ENCODE peak calls at places on chromosomes 13 and 19, in four cellular contexts. One of them, this sample, is unnamed.

GRCh38 chr13:100389617-100390016 is 199.0 kb downstream of the GGACT start:
- DNase-seq in adrenal gland: no peak
- DNase-seq in epithelial cell of esophagus: no peak
- DNase-seq in mammary epithelial cell: no peak
- DNase-seq in this sample: no peak

GRCh38 chr13:30806784-30807183 is 71.4 kb downstream of the ALOX5AP start:
- DNase-seq in adrenal gland: no peak
- DNase-seq in epithelial cell of esophagus: peak; percentile 78
- DNase-seq in mammary epithelial cell: peak; percentile 51
- DNase-seq in this sample: peak; percentile 76

GRCh38 chr19:5955638-5955935 is 22.4 kb downstream of the RANBP3 start:
- DNase-seq in adrenal gland: no peak
- DNase-seq in epithelial cell of esophagus: no peak
- DNase-seq in mammary epithelial cell: no peak
- DNase-seq in this sample: peak; percentile 63

GRCh38 chr13:42275506-42275905 is 3.6 kb downstream of the AKAP11 start:
- DNase-seq in adrenal gland: no peak
- DNase-seq in epithelial cell of esophagus: no peak
- DNase-seq in mammary epithelial cell: peak; percentile 19
- DNase-seq in this sample: no peak

GRCh38 chr13:24124789-24125476 is 35.6 kb upstream of the SPATA13 start:
- DNase-seq in adrenal gland: no peak
- DNase-seq in epithelial cell of esophagus: no peak
- DNase-seq in mammary epithelial cell: no peak
- DNase-seq in this sample: no peak

GRCh38 chr19:1266116-1266817 is 2.9 kb upstream of the CIRBP start:
- DNase-seq in adrenal gland: peak; percentile 85
- DNase-seq in epithelial cell of esophagus: peak; percentile 88
- DNase-seq in mammary epithelial cell: peak; percentile 87
- DNase-seq in this sample: peak; percentile 86

GRCh38 chr13:29753593-29754485 is 96.6 kb downstream of the UBL3 start:
- DNase-seq in adrenal gland: no peak
- DNase-seq in epithelial cell of esophagus: no peak
- DNase-seq in mammary epithelial cell: no peak
- DNase-seq in this sample: peak; percentile 19

GRCh38 chr13:29594310-29594709 is 1.2 kb downstream of the SLC7A1 start:
- DNase-seq in adrenal gland: peak; percentile 28
- DNase-seq in epithelial cell of esophagus: peak; percentile 93
- DNase-seq in mammary epithelial cell: peak; percentile 73
- DNase-seq in this sample: peak; percentile 86

GRCh38 chr13:101453784-101454201 is 1.3 kb downstream of the ITGBL1 start:
- DNase-seq in adrenal gland: no peak
- DNase-seq in epithelial cell of esophagus: peak; percentile 74
- DNase-seq in mammary epithelial cell: peak; percentile 87
- DNase-seq in this sample: no peak

GRCh38 chr13:42544246-42544915 is 29.6 kb upstream of the TNFSF11 start:
- DNase-seq in adrenal gland: no peak
- DNase-seq in epithelial cell of esophagus: peak; percentile 20
- DNase-seq in mammary epithelial cell: peak; percentile 59
- DNase-seq in this sample: peak; percentile 30

GRCh38 chr13:101325423-101325822 is 90.9 kb downstream of the NALCN start:
- DNase-seq in adrenal gland: no peak
- DNase-seq in epithelial cell of esophagus: no peak
- DNase-seq in mammary epithelial cell: no peak
- DNase-seq in this sample: no peak

GRCh38 chr19:18501832-18502231 is 20.0 kb downstream of the ELL start:
- DNase-seq in adrenal gland: no peak
- DNase-seq in epithelial cell of esophagus: no peak
- DNase-seq in mammary epithelial cell: no peak
- DNase-seq in this sample: no peak

GRCh38 chr19:7916137-7916907 is 1.7 kb downstream of the TGFBR3L start:
- DNase-seq in adrenal gland: no peak
- DNase-seq in epithelial cell of esophagus: peak; percentile 56
- DNase-seq in mammary epithelial cell: no peak
- DNase-seq in this sample: no peak

GRCh38 chr13:98923641-98924397 is 54.0 kb downstream of the DOCK9 start:
- DNase-seq in adrenal gland: no peak
- DNase-seq in epithelial cell of esophagus: no peak
- DNase-seq in mammary epithelial cell: no peak
- DNase-seq in this sample: no peak

GRCh38 chr19:1445932-1446712 is 3.8 kb upstream of the APC2 start:
- DNase-seq in adrenal gland: no peak
- DNase-seq in epithelial cell of esophagus: no peak
- DNase-seq in mammary epithelial cell: no peak
- DNase-seq in this sample: no peak

GRCh38 chr19:52689804-52690394 is 44.9 kb downstream of the ZNF611 start:
- DNase-seq in adrenal gland: peak; percentile 57
- DNase-seq in epithelial cell of esophagus: peak; percentile 13
- DNase-seq in mammary epithelial cell: no peak
- DNase-seq in this sample: no peak

GRCh38 chr19:2487780-2488330 is 11.9 kb downstream of the GADD45B start:
- DNase-seq in adrenal gland: no peak
- DNase-seq in epithelial cell of esophagus: no peak
- DNase-seq in mammary epithelial cell: no peak
- DNase-seq in this sample: no peak

GRCh38 chr13:113275387-113275786 is 21.7 kb upstream of the LAMP1 start:
- DNase-seq in adrenal gland: peak; percentile 61
- DNase-seq in epithelial cell of esophagus: peak; percentile 66
- DNase-seq in mammary epithelial cell: peak; percentile 51
- DNase-seq in this sample: peak; percentile 67

GRCh38 chr19:53537523-53538377 is at the start of gene ZNF331:
- DNase-seq in adrenal gland: peak; percentile 83
- DNase-seq in epithelial cell of esophagus: peak; percentile 69
- DNase-seq in mammary epithelial cell: peak; percentile 65
- DNase-seq in this sample: peak; percentile 77

GRCh38 chr13:42836930-42837329 is 55.5 kb downstream of the FAM216B start:
- DNase-seq in adrenal gland: peak; percentile 22
- DNase-seq in epithelial cell of esophagus: peak; percentile 27
- DNase-seq in mammary epithelial cell: no peak
- DNase-seq in this sample: peak; percentile 73

GRCh38 chr19:33727331-33728028 is 69.2 kb upstream of the KCTD15 start:
- DNase-seq in adrenal gland: no peak
- DNase-seq in epithelial cell of esophagus: no peak
- DNase-seq in mammary epithelial cell: no peak
- DNase-seq in this sample: no peak

GRCh38 chr19:3556978-3557460 is 367 bp downstream of the MFSD12 start:
- DNase-seq in adrenal gland: no peak
- DNase-seq in epithelial cell of esophagus: peak; percentile 66
- DNase-seq in mammary epithelial cell: peak; percentile 63
- DNase-seq in this sample: no peak

GRCh38 chr19:46081928-46082727 is 41.3 kb upstream of the IGFL4 start:
- DNase-seq in adrenal gland: peak; percentile 44
- DNase-seq in epithelial cell of esophagus: peak; percentile 70
- DNase-seq in mammary epithelial cell: peak; percentile 61
- DNase-seq in this sample: peak; percentile 65

GRCh38 chr19:3142292-3142670 is 6.4 kb downstream of the GNA15 start:
- DNase-seq in adrenal gland: peak; percentile 82
- DNase-seq in epithelial cell of esophagus: peak; percentile 84
- DNase-seq in mammary epithelial cell: peak; percentile 87
- DNase-seq in this sample: peak; percentile 73

GRCh38 chr19:3123088-3123721 is 12.6 kb upstream of the GNA15 start:
- DNase-seq in adrenal gland: no peak
- DNase-seq in epithelial cell of esophagus: no peak
- DNase-seq in mammary epithelial cell: no peak
- DNase-seq in this sample: no peak

GRCh38 chr13:75556961-75557360 is 7.4 kb downstream of the UCHL3 start:
- DNase-seq in adrenal gland: no peak
- DNase-seq in epithelial cell of esophagus: no peak
- DNase-seq in mammary epithelial cell: no peak
- DNase-seq in this sample: no peak

GRCh38 chr13:22757530-22758120 is 423.2 kb upstream of the SGCG start:
- DNase-seq in adrenal gland: no peak
- DNase-seq in epithelial cell of esophagus: peak; percentile 12
- DNase-seq in mammary epithelial cell: no peak
- DNase-seq in this sample: peak; percentile 4
- TF ChIP-seq CTCF in adrenal gland: peak; percentile 61
- TF ChIP-seq CTCF in epithelial cell of esophagus: peak; percentile 34
- TF ChIP-seq CTCF in mammary epithelial cell: no peak
- TF ChIP-seq CTCF in this sample: no peak

DNA sequence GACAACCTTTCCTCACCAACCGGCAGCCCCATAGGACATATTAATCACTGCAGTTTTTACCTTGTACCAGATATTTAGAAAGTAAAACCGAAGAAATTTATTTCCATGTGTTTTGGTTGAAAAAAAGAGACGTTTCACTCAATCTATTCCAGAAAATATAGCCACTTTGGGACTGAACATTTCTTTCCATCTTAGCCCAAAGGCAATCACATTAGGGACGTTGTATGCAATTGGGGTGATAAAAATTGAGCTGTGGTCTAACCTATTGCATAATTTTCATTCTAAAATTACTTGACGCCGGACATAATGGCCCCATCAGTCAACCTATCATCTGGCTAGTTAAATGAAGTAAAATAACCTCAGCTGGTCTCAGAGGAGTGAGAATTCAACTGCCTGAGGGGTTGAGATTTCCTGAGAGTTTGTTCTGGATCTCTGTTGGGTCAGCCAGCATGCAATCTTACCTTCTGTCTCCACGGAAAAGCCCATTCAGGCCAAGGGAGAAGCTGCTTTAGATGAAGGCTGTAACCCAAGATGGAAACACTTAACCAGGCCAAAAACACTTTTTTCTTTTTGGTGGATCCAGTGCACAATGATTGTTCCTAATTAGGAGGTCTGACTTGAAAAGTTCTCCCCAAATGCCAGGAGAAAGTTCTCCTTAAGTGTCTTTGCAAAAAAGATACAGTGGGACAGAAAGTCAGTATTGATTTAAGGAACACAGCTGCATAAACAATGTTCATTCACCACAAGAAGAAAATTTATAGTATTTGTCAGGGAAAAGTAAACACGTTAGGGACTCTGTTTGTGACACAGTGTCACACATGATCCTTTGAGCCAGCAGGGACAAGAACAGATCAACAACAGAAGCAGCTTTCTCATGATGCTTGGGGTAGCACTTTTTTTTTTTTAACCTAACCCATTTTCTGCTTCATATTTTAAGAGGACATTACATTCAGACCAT is 34.1 kb downstream of the DLEU7 start:
- DNase-seq in adrenal gland: no peak
- DNase-seq in epithelial cell of esophagus: no peak
- DNase-seq in mammary epithelial cell: no peak
- DNase-seq in this sample: no peak
- H3K4me3 ChIP-seq in adrenal gland: no peak overlapping the region
- H3K4me3 ChIP-seq in epithelial cell of esophagus: no peak overlapping the region
- H3K4me3 ChIP-seq in mammary epithelial cell: no peak overlapping the region
- H3K4me3 ChIP-seq in this sample: no peak overlapping the region

GRCh38 chr19:29480507-29480906 is 45.3 kb upstream of the VSTM2B start:
- DNase-seq in adrenal gland: no peak
- DNase-seq in epithelial cell of esophagus: no peak
- DNase-seq in mammary epithelial cell: no peak
- DNase-seq in this sample: no peak

GRCh38 chr19:29477831-29478577 is 47.8 kb upstream of the VSTM2B start:
- DNase-seq in adrenal gland: no peak
- DNase-seq in epithelial cell of esophagus: no peak
- DNase-seq in mammary epithelial cell: no peak
- DNase-seq in this sample: no peak

GRCh38 chr19:29479941-29480340 is 45.9 kb upstream of the VSTM2B start:
- DNase-seq in adrenal gland: no peak
- DNase-seq in epithelial cell of esophagus: no peak
- DNase-seq in mammary epithelial cell: no peak
- DNase-seq in this sample: no peak

GRCh38 chr19:29476528-29476927 is 49.3 kb upstream of the VSTM2B start:
- DNase-seq in adrenal gland: no peak
- DNase-seq in epithelial cell of esophagus: no peak
- DNase-seq in mammary epithelial cell: no peak
- DNase-seq in this sample: no peak

DNA sequence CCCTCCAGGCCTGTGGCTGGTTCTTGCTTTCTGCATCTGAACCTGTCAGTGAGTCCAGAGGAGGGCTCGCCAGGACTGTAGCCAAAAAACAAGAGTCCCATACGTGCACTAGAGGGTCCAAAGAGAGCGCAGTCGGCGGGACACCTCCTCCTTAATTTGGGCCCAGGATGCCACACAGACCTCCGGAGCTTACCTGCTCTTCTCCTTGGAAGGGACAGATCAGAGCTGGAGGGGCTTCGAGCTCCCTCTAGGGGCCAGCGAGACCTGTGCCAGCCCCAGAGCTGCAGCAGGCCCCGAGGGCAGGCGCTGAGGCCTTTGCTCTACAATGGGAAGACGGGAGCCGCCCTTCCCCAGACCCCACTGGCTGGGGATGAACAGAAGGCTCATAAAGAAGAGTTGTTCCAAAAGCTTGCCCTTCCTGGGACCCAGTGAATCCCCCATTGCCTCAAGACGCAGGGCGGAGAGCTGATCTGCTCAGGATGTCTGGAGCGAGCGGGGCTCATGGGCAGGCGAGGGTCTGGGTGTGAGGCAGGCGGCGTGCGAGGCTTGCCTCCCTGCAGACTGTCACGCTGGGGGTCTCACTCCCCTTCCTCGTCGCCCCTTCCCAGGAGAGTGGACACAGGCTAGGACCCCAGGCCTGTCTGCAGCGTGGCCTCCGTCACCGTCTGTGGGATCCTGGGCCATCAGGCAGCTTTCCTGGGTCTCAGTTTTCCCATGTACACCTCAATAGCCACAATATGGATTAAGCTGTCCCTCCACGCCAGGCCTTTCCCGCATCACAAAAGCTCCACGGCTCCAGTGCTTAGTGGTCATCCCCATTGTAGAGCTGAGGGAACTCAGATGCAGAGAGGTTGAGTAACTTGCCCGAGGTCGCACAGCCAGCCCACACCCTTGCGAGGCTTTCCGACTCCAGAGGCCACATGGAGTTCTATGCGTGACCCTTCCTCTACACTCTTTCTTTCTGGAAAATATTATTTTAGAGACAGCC is 46.9 kb upstream of the VSTM2B start:
- DNase-seq in adrenal gland: no peak
- DNase-seq in epithelial cell of esophagus: no peak
- DNase-seq in mammary epithelial cell: no peak
- DNase-seq in this sample: no peak
- TF ChIP-seq CTCF in adrenal gland: no peak
- TF ChIP-seq CTCF in epithelial cell of esophagus: no peak
- TF ChIP-seq CTCF in mammary epithelial cell: no peak
- TF ChIP-seq CTCF in this sample: no peak

DNA sequence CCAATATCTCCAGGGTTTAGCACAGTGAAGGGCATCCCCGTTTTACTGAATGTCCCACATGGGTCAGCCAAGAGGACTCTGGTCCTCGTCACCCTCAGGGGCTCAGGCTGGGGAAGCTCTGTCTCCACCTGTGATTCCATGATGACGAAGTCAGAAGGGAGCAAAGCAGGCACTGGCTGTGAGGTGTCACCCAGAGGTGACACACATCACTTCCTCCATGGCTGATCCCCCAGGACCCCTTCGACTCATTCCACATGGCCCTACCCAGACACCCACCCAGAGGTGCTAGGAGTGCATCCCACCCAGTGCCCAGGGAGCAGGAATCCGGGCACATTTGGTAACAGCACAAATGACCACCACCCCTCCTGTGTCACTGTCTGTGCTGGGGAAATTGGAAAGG is 145.2 kb upstream of the VSTM2B start:
- DNase-seq in adrenal gland: no peak
- DNase-seq in epithelial cell of esophagus: no peak
- DNase-seq in mammary epithelial cell: no peak
- DNase-seq in this sample: no peak
- H3K4me3 ChIP-seq in adrenal gland: no peak overlapping the region
- H3K4me3 ChIP-seq in epithelial cell of esophagus: no peak overlapping the region
- H3K4me3 ChIP-seq in mammary epithelial cell: no peak overlapping the region
- H3K4me3 ChIP-seq in this sample: no peak overlapping the region

GRCh38 chr13:70353096-70353495 is 244.8 kb upstream of the KLHL1 start:
- DNase-seq in adrenal gland: no peak
- DNase-seq in epithelial cell of esophagus: peak; percentile 21
- DNase-seq in mammary epithelial cell: no peak
- DNase-seq in this sample: no peak
- TF ChIP-seq CTCF in adrenal gland: no peak
- TF ChIP-seq CTCF in epithelial cell of esophagus: peak; percentile 37
- TF ChIP-seq CTCF in mammary epithelial cell: no peak
- TF ChIP-seq CTCF in this sample: no peak